ENCODE peak calls at places on chromosomes 4 and X, in eight cellular contexts. C is CD8-positive, alpha-beta T cell; Z is A549; B is bronchial epithelial cell; R is OCI-LY7; H is lower leg skin; S is ovary; E is brain microvascular endothelial cell. U is an unnamed sample.

GRCh38 chr4:86250006-86250405 is 109.8 kb downstream of the MAPK10 start:
- DNase-seq in E (no peak), Z (no peak), S (no peak), H (no peak), C (no peak), R (no peak), B (no peak), U (no peak)

GRCh38 chrX:140767646-140768045 is 58.1 kb downstream of the LINC00632 start:
- DNase-seq in H (no peak), Z (no peak), C (no peak), E (no peak), S (no peak), B (peak), R (no peak), U (no peak)

GRCh38 chr4:156771171-156771837 is 200.3 kb downstream of the PDGFC start:
- DNase-seq in Z (no peak), H (no peak), C (no peak), B (peak), S (no peak), E (peak), R (no peak), U (peak)

GRCh38 chr4:114368751-114369150 is 229.9 kb upstream of the UGT8 start:
- DNase-seq in S (no peak), R (no peak), B (no peak), H (no peak), E (no peak), Z (no peak), C (no peak), U (no peak)

GRCh38 chr4:37101686-37102085 is 142.9 kb upstream of the NWD2 start:
- DNase-seq in S (no peak), E (no peak), R (no peak), H (no peak), B (no peak), Z (no peak), C (no peak), U (no peak)

GRCh38 chr4:16616981-16617380 is 281.5 kb downstream of the LDB2 start:
- DNase-seq in H (no peak), B (no peak), S (no peak), E (no peak), C (no peak), Z (no peak), R (no peak), U (no peak)

GRCh38 chr4:169791064-169791463 is 33.3 kb upstream of the HPF1 start:
- DNase-seq in R (no peak), C (no peak), Z (no peak), E (no peak), S (no peak), B (peak), H (no peak), U (no peak)

GRCh38 chr4:111890412-111890811 is 254.8 kb upstream of the FAM241A start:
- DNase-seq in S (no peak), C (no peak), H (no peak), Z (no peak), B (no peak), E (no peak), R (no peak), U (no peak)

GRCh38 chr4:154566639-154567204 is 3.9 kb downstream of the FGB start:
- DNase-seq in E (no peak), C (no peak), Z (no peak), R (no peak), B (peak), S (no peak), H (no peak), U (no peak)

GRCh38 chr4:175935016-175935661 is 123.1 kb upstream of the GPM6A start:
- DNase-seq in Z (no peak), E (no peak), R (no peak), B (peak), S (no peak), C (no peak), H (no peak), U (no peak)

GRCh38 chr4:7817877-7818675 is 121.6 kb downstream of the AFAP1 start:
- DNase-seq in C (no peak), S (peak), Z (no peak), B (no peak), H (peak), R (no peak), E (peak), U (no peak)

GRCh38 chr4:102868153-102868781 is 525 bp upstream of the CISD2 start:
- DNase-seq in E (no peak), S (peak), B (no peak), H (peak), Z (no peak), R (peak), C (peak), U (no peak)

GRCh38 chrX:109826954-109827708 is 94.1 kb upstream of the ACSL4 start:
- DNase-seq in B (peak), H (no peak), R (no peak), C (no peak), S (no peak), E (peak), Z (peak), U (peak)

GRCh38 chr4:41454393-41454792 is 83.6 kb upstream of the LIMCH1 start:
- DNase-seq in H (no peak), Z (no peak), S (no peak), B (no peak), E (no peak), C (no peak), R (no peak), U (no peak)

GRCh38 chrX:123704781-123705180 is 28.1 kb downstream of the THOC2 start:
- DNase-seq in S (no peak), C (no peak), R (no peak), B (no peak), Z (no peak), H (no peak), E (no peak), U (no peak)

GRCh38 chr4:168629561-168629960 is 132.7 kb downstream of the PALLD start:
- DNase-seq in R (no peak), C (no peak), Z (no peak), B (no peak), E (no peak), S (no peak), H (peak), U (no peak)

GRCh38 chr4:159455675-159456235 is 352.9 kb downstream of the RAPGEF2 start:
- DNase-seq in C (no peak), S (no peak), B (peak), H (no peak), R (peak), E (peak), Z (peak), U (no peak)

DNA sequence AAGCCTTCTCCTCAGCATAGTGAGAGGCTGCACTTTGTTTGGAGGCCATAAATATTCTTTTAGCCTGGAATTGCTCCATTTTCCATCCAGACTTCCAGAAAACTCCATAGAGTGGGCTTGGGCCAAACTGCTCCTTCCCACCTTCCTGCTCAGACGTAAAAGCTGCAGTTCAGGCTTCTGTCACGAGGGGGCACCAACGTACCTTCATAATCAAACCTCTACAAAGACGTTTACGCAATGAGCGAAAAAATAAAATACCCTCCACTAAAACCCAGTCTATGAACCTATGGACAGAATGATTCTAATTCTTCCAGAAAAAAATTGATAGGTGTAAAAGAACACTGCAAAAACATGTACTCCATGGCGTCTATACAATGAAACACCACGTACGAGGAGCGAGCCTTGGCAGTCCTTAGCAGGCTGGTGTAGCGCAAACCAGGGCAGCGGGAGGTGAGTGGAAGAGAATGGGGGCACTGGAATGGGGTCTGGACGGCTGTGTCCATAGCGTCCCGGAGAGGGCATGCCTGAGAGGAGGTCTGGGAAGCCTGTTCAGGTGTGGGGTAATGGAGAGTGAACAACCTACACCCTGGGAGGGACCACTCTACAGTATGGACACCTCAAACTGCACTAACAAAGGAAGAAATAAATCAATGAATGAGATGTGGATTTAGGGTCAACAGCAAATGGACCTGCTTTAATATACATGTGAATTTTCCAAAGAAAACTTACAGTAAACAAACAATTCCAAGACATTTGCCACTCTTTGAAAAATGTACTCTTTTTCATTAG is 14.3 kb upstream of the RAB40A start:
- DNase-seq in S (peak), R (peak), H (peak), C (peak), Z (peak), B (peak), E (peak), U (peak)
- H3K4me3 ChIP-seq in S (peak), R (no peak), H (no peak), C (peak), Z (peak), B (no peak), E (peak), U (peak)

GRCh38 chr4:152460488-152460887 is 75.4 kb downstream of the FBXW7 start:
- DNase-seq in Z (no peak), H (no peak), B (peak), R (peak), S (no peak), E (peak), C (no peak), U (peak)
- TF ChIP-seq CTCF in Z (peak), H (no peak), B (no peak), R (peak), S (no peak), E (no peak), C (no peak), U (no peak)

DNA sequence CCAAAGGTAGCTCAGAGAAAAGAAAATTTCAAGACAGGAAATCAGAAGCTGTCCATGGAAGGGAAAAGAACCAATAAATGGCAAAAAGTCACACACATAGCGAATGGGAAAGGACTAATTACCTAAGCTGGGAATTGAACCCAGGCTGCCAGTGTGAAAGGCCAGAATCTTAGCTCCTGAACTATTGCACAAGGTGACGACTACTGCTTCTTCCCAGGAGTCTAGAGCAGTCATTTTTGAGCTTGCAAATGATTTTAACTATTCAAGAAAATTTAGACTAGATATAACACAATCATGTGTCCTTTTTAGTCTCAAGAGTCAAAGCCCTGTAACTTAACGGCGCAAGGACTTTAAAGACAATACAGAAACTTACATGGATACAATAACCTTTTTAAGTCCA is 34.1 kb upstream of the ZNF81 start:
- DNase-seq in B (peak), S (no peak), R (no peak), E (no peak), C (no peak), Z (peak), H (no peak), U (no peak)
- H3K4me3 ChIP-seq in B (no peak), S (no peak), R (no peak), E (no peak), C (no peak), Z (peak), H (no peak), U (no peak)

DNA sequence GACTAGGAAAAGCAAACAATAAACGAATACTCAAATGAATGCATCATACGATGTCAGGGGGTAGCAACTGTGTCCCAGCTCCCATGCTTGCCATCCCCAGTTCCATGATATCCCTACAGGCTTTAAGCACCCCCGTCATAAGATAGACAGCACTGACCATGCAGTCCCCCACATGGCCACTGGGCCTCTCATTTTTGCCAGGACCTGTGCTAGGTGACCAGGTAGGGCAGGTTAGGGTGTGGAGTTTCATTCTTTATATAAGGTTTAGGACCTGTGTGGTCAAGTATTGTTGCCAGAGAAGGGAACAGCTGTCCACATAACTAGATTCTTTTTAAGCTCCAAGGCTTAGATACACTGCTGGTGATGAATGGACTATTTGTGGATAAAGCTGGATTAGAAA is 9.7 kb downstream of the PPEF2 start:
- DNase-seq in H (peak), Z (peak), S (no peak), C (no peak), B (no peak), E (no peak), R (no peak), U (no peak)
- TF ChIP-seq CTCF in H (no peak), Z (no peak), S (no peak), C (no peak), B (peak), E (peak), R (no peak), U (peak)

DNA sequence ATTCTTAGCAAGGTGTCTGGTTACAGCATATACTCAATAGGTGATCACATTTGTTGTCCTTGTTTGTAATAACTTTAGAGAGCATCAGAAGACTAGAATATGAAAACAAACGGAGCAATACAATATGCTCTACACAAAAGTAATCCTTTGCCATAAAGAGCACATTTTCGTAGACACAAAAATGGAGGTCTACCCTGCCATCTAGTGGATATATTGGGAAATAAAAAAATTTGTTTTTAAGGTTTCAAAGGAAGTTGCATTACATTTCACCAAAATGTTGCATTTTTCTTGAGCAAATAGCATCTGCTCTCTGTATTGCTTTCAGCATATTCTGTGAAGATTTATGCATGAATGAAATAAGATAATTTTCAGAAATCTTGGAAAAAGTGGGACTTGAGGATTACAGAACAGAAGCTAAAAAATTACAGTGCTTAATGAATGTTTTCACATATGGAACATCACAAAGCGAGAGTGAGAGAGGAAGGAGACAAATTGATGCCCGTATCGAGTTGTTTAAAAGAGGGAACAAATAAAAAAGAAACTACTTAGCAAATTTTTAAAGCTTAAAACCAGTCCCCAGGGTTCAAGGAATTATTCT is 390.2 kb downstream of the ANKRD50 start:
- DNase-seq in H (no peak), S (no peak), C (no peak), Z (peak), E (no peak), B (peak), R (peak), U (peak)
- H3K4me3 ChIP-seq in H (no peak), S (no peak), C (no peak), Z (no peak), E (no peak), B (no peak), R (no peak), U (no peak)